ENCODE peak calls at places on chromosomes 16 and 17, in four cellular contexts. G, J, T and M are unnamed samples.
A peak's percentile ranks its signal among the peaks of the same experiment; 100 is the strongest.

GRCh38 chr17:50542795-50543774 is 3.9 kb upstream of the SPATA20 start:
- DNase-seq in G (no peak), J (no peak), T (no peak), M (no peak)

GRCh38 chr17:21360048-21360447 is 16.1 kb upstream of the KCNJ12 start:
- DNase-seq in G (no peak), J (no peak), T (no peak), M (no peak)

GRCh38 chr16:81574168-81574567 is 129.6 kb downstream of the CMIP start:
- DNase-seq in G (no peak), J (no peak), T (no peak), M (no peak)

GRCh38 chr16:55811811-55812210 is 21.1 kb downstream of the CES1 start:
- DNase-seq in G (no peak), J (no peak), T (no peak), M (no peak)

GRCh38 chr16:57892041-57892440 is 78.9 kb downstream of the CNGB1 start:
- DNase-seq in G (peak; percentile 100), J (peak; percentile 78), T (no peak), M (peak; percentile 34)

GRCh38 chr17:75643033-75644017 is 10.1 kb downstream of the SMIM5 start:
- DNase-seq in G (no peak), J (no peak), T (no peak), M (no peak)

GRCh38 chr17:46053911-46054534 is 55.0 kb downstream of the STH start:
- DNase-seq in G (peak; percentile 67), J (no peak), T (no peak), M (peak; percentile 65)

GRCh38 chr17:39928868-39929651 is 1.5 kb downstream of the LRRC3C start:
- DNase-seq in G (peak; percentile 95), J (peak; percentile 92), T (no peak), M (peak; percentile 92)

GRCh38 chr16:52050418-52050817 is 496.5 kb downstream of the TOX3 start:
- DNase-seq in G (peak; percentile 9), J (no peak), T (no peak), M (no peak)

GRCh38 chr17:44502598-44503079 is 567 bp downstream of the GPATCH8 start:
- DNase-seq in G (peak; percentile 15), J (no peak), T (no peak), M (no peak)

GRCh38 chr16:30533748-30534367 is 800 bp downstream of the ZNF747 start:
- DNase-seq in G (no peak), J (no peak), T (no peak), M (no peak)

GRCh38 chr17:43823350-43824084 is 9.4 kb downstream of the MPP3 start:
- DNase-seq in G (no peak), J (no peak), T (no peak), M (no peak)

GRCh38 chr16:72066747-72067146 is 3.7 kb downstream of the HPR start:
- DNase-seq in G (peak; percentile 23), J (no peak), T (no peak), M (peak; percentile 25)

GRCh38 chr16:71894229-71894920 is 956 bp upstream of the IST1 start:
- DNase-seq in G (peak; percentile 68), J (no peak), T (peak; percentile 28), M (peak; percentile 52)

GRCh38 chr17:32953062-32953461 is 25.1 kb downstream of the TMEM98 start:
- DNase-seq in G (no peak), J (no peak), T (no peak), M (no peak)

GRCh38 chr16:21116148-21116693 is 34.4 kb downstream of the DNAH3 start:
- DNase-seq in G (no peak), J (no peak), T (no peak), M (no peak)

GRCh38 chr17:81690549-81690948 is 6.7 kb downstream of the HGS start:
- DNase-seq in G (no peak), J (no peak), T (no peak), M (no peak)

GRCh38 chr16:50229149-50229726 is 37.1 kb upstream of the ADCY7 start:
- DNase-seq in G (no peak), J (no peak), T (no peak), M (no peak)

GRCh38 chr17:57565119-57565635 is 179.9 kb downstream of the CCDC182 start:
- DNase-seq in G (no peak), J (no peak), T (no peak), M (no peak)

GRCh38 chr17:720706-721539 is 6.3 kb upstream of the VPS53 start:
- DNase-seq in G (no peak), J (no peak), T (no peak), M (no peak)

GRCh38 chr17:48640858-48641180 is 14.7 kb upstream of the HOXB9 start:
- DNase-seq in G (no peak), J (no peak), T (no peak), M (no peak)

DNA sequence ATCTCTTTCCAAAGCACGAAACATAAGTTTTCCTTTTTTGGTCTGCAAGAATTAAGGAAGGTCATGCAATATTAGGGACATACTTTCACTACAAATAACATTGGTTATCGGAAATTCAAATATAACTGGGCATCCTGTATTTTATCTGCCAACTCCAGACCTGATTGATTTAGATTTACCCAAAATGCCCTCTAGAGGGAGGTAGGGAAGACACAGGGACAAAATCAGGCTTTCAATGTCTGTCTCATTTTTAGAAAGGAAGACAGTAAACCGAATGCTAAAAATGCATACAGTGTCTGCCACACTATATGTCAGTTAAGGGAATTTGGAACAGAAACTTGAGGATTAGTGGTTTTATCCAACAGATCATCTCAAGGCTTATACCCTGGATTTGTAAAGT is 161.7 kb upstream of the SOX9 start:
- DNase-seq in G (no peak), J (no peak), T (no peak), M (no peak)
- TF ChIP-seq CTCF in G (peak; percentile 63), J (peak; percentile 55), T (no peak), M (peak; percentile 70)

GRCh38 chr17:28726396-28726911 is 421 bp upstream of the TLCD1 start:
- DNase-seq in G (peak; percentile 58), J (no peak), T (no peak), M (peak; percentile 37)

GRCh38 chr17:28726912-28727726 is 1.1 kb upstream of the TLCD1 start:
- DNase-seq in G (peak; percentile 91), J (peak; percentile 65), T (peak; percentile 84), M (peak; percentile 91)

GRCh38 chr17:28725660-28726395 is at the start of gene TLCD1:
- DNase-seq in G (peak; percentile 74), J (no peak), T (no peak), M (peak; percentile 84)

GRCh38 chr17:28724500-28725165 is 1.4 kb downstream of the TLCD1 start:
- DNase-seq in G (no peak), J (no peak), T (no peak), M (no peak)

GRCh38 chr17:28725166-28725659 is 820 bp downstream of the TLCD1 start:
- DNase-seq in G (peak; percentile 77), J (no peak), T (no peak), M (peak; percentile 70)
- TF ChIP-seq CTCF in G (no peak), J (peak; percentile 17), T (no peak), M (peak; percentile 50)

DNA sequence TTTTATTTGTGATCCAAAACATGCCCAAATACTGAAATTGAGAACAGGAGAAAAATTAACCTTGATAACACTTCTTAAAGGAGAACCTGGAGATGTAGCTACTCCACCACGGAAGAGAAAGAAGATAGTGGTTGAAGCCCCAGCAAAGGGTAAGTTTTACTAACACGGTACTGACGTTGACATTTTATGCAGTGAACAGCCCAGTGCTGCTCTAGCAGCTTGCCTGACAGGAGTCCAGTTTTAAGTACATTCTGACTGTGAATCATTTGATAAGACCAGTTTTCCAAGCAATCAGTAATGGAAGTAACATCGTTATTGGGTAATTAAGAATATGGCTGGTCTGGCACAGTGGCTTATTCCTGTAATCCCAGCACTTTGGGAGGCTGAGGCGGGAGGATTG is 6.5 kb downstream of the ORC6 start:
- DNase-seq in G (no peak), J (no peak), T (no peak), M (no peak)
- TF ChIP-seq CTCF in G (no peak), J (no peak), T (no peak), M (no peak)

GRCh38 chr16:66603537-66604375 is 748 bp upstream of the CMTM3 start:
- DNase-seq in G (peak; percentile 71), J (peak; percentile 31), T (no peak), M (peak; percentile 28)

GRCh38 chr16:66606000-66606751 is 1.7 kb downstream of the CMTM3 start:
- DNase-seq in G (no peak), J (no peak), T (no peak), M (no peak)

GRCh38 chr16:66604376-66605176 is at the start of gene CMTM3:
- DNase-seq in G (peak; percentile 54), J (no peak), T (peak; percentile 58), M (peak; percentile 15)

GRCh38 chr16:66608241-66609138 is 4.0 kb downstream of the CMTM3 start:
- DNase-seq in G (peak; percentile 91), J (peak; percentile 32), T (peak; percentile 71), M (peak; percentile 79)

GRCh38 chr16:66605177-66605999 is 884 bp downstream of the CMTM3 start:
- DNase-seq in G (peak; percentile 63), J (no peak), T (no peak), M (peak; percentile 1)
- TF ChIP-seq CTCF in G (no peak), J (peak; percentile 7), T (no peak), M (peak; percentile 64)

GRCh38 chr17:63185420-63185819 is 219.4 kb downstream of the TANC2 start:
- DNase-seq in G (no peak), J (no peak), T (no peak), M (peak; percentile 33)
- TF ChIP-seq CTCF in G (no peak), J (no peak), T (no peak), M (peak; percentile 38)